ENCODE peak calls at places on chromosomes 6 and 20, in six cellular contexts. One of them, this sample, is unnamed.

GRCh38 chr6:164296411-164296810 is 881.9 kb downstream of the QKI start:
- DNase-seq in tibial nerve: no peak
- DNase-seq in GM12878: no peak
- DNase-seq in testis: no peak
- DNase-seq in IMR-90: no peak
- DNase-seq in HCT116: no peak
- DNase-seq in this sample: no peak

GRCh38 chr6:14744212-14744556 is 501.7 kb upstream of the JARID2 start:
- DNase-seq in tibial nerve: no peak
- DNase-seq in GM12878: no peak
- DNase-seq in testis: no peak
- DNase-seq in IMR-90: no peak
- DNase-seq in HCT116: no peak
- DNase-seq in this sample: no peak

GRCh38 chr6:25830461-25830860 is 1.4 kb downstream of the SLC17A1 start:
- DNase-seq in tibial nerve: no peak
- DNase-seq in GM12878: no peak
- DNase-seq in testis: no peak
- DNase-seq in IMR-90: no peak
- DNase-seq in HCT116: no peak
- DNase-seq in this sample: no peak

GRCh38 chr20:14716251-14716650 is 378.8 kb upstream of the FLRT3 start:
- DNase-seq in tibial nerve: no peak
- DNase-seq in GM12878: no peak
- DNase-seq in testis: no peak
- DNase-seq in IMR-90: no peak
- DNase-seq in HCT116: no peak
- DNase-seq in this sample: no peak

GRCh38 chr6:154302111-154302752 is 54.4 kb downstream of the IPCEF1 start:
- DNase-seq in tibial nerve: no peak
- DNase-seq in GM12878: peak; percentile 90
- DNase-seq in testis: no peak
- DNase-seq in IMR-90: peak; percentile 95
- DNase-seq in HCT116: no peak
- DNase-seq in this sample: no peak

GRCh38 chr20:58693226-58694006 is 816 bp downstream of the NPEPL1 start:
- DNase-seq in tibial nerve: no peak
- DNase-seq in GM12878: no peak
- DNase-seq in testis: peak; percentile 33
- DNase-seq in IMR-90: no peak
- DNase-seq in HCT116: no peak
- DNase-seq in this sample: peak; percentile 76

GRCh38 chr6:137989696-137990095 is 117.5 kb downstream of the PERP start:
- DNase-seq in tibial nerve: no peak
- DNase-seq in GM12878: no peak
- DNase-seq in testis: no peak
- DNase-seq in IMR-90: no peak
- DNase-seq in HCT116: no peak
- DNase-seq in this sample: no peak

GRCh38 chr20:20003088-20003954 is 13.8 kb upstream of the NAA20 start:
- DNase-seq in tibial nerve: no peak
- DNase-seq in GM12878: no peak
- DNase-seq in testis: peak; percentile 54
- DNase-seq in IMR-90: peak; percentile 40
- DNase-seq in HCT116: no peak
- DNase-seq in this sample: no peak

GRCh38 chr6:97401533-97401932 is 118.5 kb upstream of the MMS22L start:
- DNase-seq in tibial nerve: no peak
- DNase-seq in GM12878: no peak
- DNase-seq in testis: no peak
- DNase-seq in IMR-90: peak; percentile 8
- DNase-seq in HCT116: no peak
- DNase-seq in this sample: no peak

GRCh38 chr6:110620065-110620464 is 143.7 kb upstream of the SLC22A16 start:
- DNase-seq in tibial nerve: no peak
- DNase-seq in GM12878: no peak
- DNase-seq in testis: no peak
- DNase-seq in IMR-90: no peak
- DNase-seq in HCT116: no peak
- DNase-seq in this sample: no peak

GRCh38 chr6:92762414-92763374 is 656.7 kb downstream of the EPHA7 start:
- DNase-seq in tibial nerve: no peak
- DNase-seq in GM12878: no peak
- DNase-seq in testis: no peak
- DNase-seq in IMR-90: peak; percentile 16
- DNase-seq in HCT116: no peak
- DNase-seq in this sample: no peak

GRCh38 chr6:132333639-132334516 is 67.4 kb downstream of the MOXD1 start:
- DNase-seq in tibial nerve: no peak
- DNase-seq in GM12878: no peak
- DNase-seq in testis: no peak
- DNase-seq in IMR-90: peak; percentile 93
- DNase-seq in HCT116: peak; percentile 68
- DNase-seq in this sample: peak; percentile 40

GRCh38 chr6:161836643-161837448 is 563.0 kb upstream of the AGPAT4 start:
- DNase-seq in tibial nerve: no peak
- DNase-seq in GM12878: no peak
- DNase-seq in testis: peak; percentile 26
- DNase-seq in IMR-90: no peak
- DNase-seq in HCT116: peak; percentile 7
- DNase-seq in this sample: no peak

GRCh38 chr20:9269280-9269971 is 200.5 kb downstream of the PLCB4 start:
- DNase-seq in tibial nerve: no peak
- DNase-seq in GM12878: no peak
- DNase-seq in testis: no peak
- DNase-seq in IMR-90: peak; percentile 71
- DNase-seq in HCT116: no peak
- DNase-seq in this sample: no peak

GRCh38 chr6:92132446-92132845 is 1286.9 kb downstream of the EPHA7 start:
- DNase-seq in tibial nerve: no peak
- DNase-seq in GM12878: no peak
- DNase-seq in testis: no peak
- DNase-seq in IMR-90: no peak
- DNase-seq in HCT116: no peak
- DNase-seq in this sample: no peak

GRCh38 chr6:117521785-117522502 is 39.5 kb downstream of the DCBLD1 start:
- DNase-seq in tibial nerve: no peak
- DNase-seq in GM12878: no peak
- DNase-seq in testis: no peak
- DNase-seq in IMR-90: no peak
- DNase-seq in HCT116: no peak
- DNase-seq in this sample: no peak

GRCh38 chr20:49641683-49642649 is 71.7 kb downstream of the B4GALT5 start:
- DNase-seq in tibial nerve: no peak
- DNase-seq in GM12878: no peak
- DNase-seq in testis: peak; percentile 77
- DNase-seq in IMR-90: peak; percentile 39
- DNase-seq in HCT116: no peak
- DNase-seq in this sample: no peak

GRCh38 chr20:46242390-46242789 is 65.9 kb downstream of the CDH22 start:
- DNase-seq in tibial nerve: no peak
- DNase-seq in GM12878: no peak
- DNase-seq in testis: no peak
- DNase-seq in IMR-90: no peak
- DNase-seq in HCT116: no peak
- DNase-seq in this sample: no peak

GRCh38 chr6:76003686-76004085 is 68.8 kb downstream of the IMPG1 start:
- DNase-seq in tibial nerve: no peak
- DNase-seq in GM12878: no peak
- DNase-seq in testis: no peak
- DNase-seq in IMR-90: no peak
- DNase-seq in HCT116: no peak
- DNase-seq in this sample: no peak

GRCh38 chr20:25282034-25282781 is 34.3 kb downstream of the PYGB start:
- DNase-seq in tibial nerve: peak; percentile 6
- DNase-seq in GM12878: no peak
- DNase-seq in testis: no peak
- DNase-seq in IMR-90: no peak
- DNase-seq in HCT116: no peak
- DNase-seq in this sample: peak; percentile 17

GRCh38 chr20:63122626-63123025 is 93.3 kb downstream of the YTHDF1 start:
- DNase-seq in tibial nerve: no peak
- DNase-seq in GM12878: no peak
- DNase-seq in testis: no peak
- DNase-seq in IMR-90: no peak
- DNase-seq in HCT116: no peak
- DNase-seq in this sample: peak; percentile 1

DNA sequence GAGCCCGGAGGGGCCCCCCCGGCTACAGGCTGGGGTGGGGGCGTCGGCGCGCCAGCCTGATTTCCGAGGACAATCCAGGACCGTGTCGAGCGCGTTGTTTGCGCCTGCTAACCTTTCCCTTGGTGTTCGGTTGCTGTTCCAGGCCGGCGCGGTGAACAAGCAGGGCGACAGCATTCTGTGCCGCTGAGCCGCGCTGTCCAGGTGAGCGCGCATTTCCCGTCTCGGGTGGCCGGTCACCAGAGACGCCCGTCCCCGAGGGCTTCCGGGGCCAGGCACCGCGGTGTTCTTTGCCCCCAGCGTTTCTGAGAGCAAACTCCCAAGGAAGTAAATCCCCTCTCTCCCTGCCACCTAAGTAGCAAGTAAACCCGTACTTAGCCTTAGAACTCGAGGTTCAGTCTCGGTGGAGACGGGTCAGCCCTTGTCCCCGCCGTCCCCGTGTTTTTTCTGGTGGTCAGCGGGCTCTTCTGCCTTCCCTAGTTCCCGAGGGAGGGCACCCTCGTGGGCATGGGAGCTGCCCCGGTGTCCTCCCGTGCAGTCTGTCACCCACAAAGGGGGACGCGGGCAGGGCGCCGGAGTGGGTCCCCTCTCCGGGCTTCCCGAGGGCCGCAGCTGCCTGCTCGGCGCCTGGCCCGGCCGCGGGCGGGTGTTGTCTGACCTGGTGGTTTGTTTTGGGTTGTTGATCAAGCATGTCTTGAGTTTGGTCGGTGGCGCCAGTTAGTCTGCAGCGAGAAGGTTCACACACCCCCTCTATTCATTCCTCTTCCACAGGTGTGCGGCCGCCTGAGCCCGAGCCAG is 1.5 kb downstream of the ID4 start:
- DNase-seq in tibial nerve: no peak
- DNase-seq in GM12878: no peak
- DNase-seq in testis: peak; percentile 41
- DNase-seq in IMR-90: peak; percentile 11
- DNase-seq in HCT116: peak; percentile 33
- DNase-seq in this sample: peak; percentile 25
- TF ChIP-seq POLR2A in tibial nerve: no peak
- TF ChIP-seq POLR2A in GM12878: no peak
- TF ChIP-seq POLR2A in testis: no peak
- TF ChIP-seq POLR2A in IMR-90: peak; percentile 33
- TF ChIP-seq POLR2A in HCT116: no peak
- TF ChIP-seq POLR2A in this sample: no peak

GRCh38 chr20:1757072-1757471 is 99.5 kb upstream of the SIRPG start:
- DNase-seq in tibial nerve: no peak
- DNase-seq in GM12878: no peak
- DNase-seq in testis: no peak
- DNase-seq in IMR-90: no peak
- DNase-seq in HCT116: no peak
- DNase-seq in this sample: no peak
- H3K4me1 ChIP-seq in tibial nerve: no peaks in the 10 kb centered on the region
- H3K4me1 ChIP-seq in GM12878: no peaks in the 10 kb centered on the region
- H3K4me1 ChIP-seq in testis: no peaks in the 10 kb centered on the region
- H3K4me1 ChIP-seq in IMR-90: peaks cover 2% of the 10 kb centered on the region
- H3K4me1 ChIP-seq in HCT116: no peaks in the 10 kb centered on the region
- H3K4me1 ChIP-seq in this sample: no peaks in the 10 kb centered on the region

GRCh38 chr6:7108196-7108963 is 619 bp downstream of the RREB1 start:
- DNase-seq in tibial nerve: no peak
- DNase-seq in GM12878: no peak
- DNase-seq in testis: peak; percentile 67
- DNase-seq in IMR-90: peak; percentile 49
- DNase-seq in HCT116: no peak
- DNase-seq in this sample: peak; percentile 68

GRCh38 chr6:7111095-7111690 is 3.4 kb downstream of the RREB1 start:
- DNase-seq in tibial nerve: no peak
- DNase-seq in GM12878: no peak
- DNase-seq in testis: no peak
- DNase-seq in IMR-90: no peak
- DNase-seq in HCT116: no peak
- DNase-seq in this sample: no peak

GRCh38 chr6:7110092-7110792 is 2.5 kb downstream of the RREB1 start:
- DNase-seq in tibial nerve: no peak
- DNase-seq in GM12878: no peak
- DNase-seq in testis: no peak
- DNase-seq in IMR-90: no peak
- DNase-seq in HCT116: no peak
- DNase-seq in this sample: no peak

GRCh38 chr6:7107578-7108195 is at the start of gene RREB1:
- DNase-seq in tibial nerve: peak; percentile 50
- DNase-seq in GM12878: no peak
- DNase-seq in testis: peak; percentile 89
- DNase-seq in IMR-90: peak; percentile 54
- DNase-seq in HCT116: peak; percentile 15
- DNase-seq in this sample: peak; percentile 69

GRCh38 chr6:7108964-7109836 is 1.4 kb downstream of the RREB1 start:
- DNase-seq in tibial nerve: peak; percentile 49
- DNase-seq in GM12878: no peak
- DNase-seq in testis: peak; percentile 82
- DNase-seq in IMR-90: peak; percentile 82
- DNase-seq in HCT116: no peak
- DNase-seq in this sample: peak; percentile 75
- TF ChIP-seq POLR2A in tibial nerve: peak; percentile 43
- TF ChIP-seq POLR2A in GM12878: peak; percentile 16
- TF ChIP-seq POLR2A in testis: no peak
- TF ChIP-seq POLR2A in IMR-90: no peak
- TF ChIP-seq POLR2A in HCT116: no peak
- TF ChIP-seq POLR2A in this sample: no peak

DNA sequence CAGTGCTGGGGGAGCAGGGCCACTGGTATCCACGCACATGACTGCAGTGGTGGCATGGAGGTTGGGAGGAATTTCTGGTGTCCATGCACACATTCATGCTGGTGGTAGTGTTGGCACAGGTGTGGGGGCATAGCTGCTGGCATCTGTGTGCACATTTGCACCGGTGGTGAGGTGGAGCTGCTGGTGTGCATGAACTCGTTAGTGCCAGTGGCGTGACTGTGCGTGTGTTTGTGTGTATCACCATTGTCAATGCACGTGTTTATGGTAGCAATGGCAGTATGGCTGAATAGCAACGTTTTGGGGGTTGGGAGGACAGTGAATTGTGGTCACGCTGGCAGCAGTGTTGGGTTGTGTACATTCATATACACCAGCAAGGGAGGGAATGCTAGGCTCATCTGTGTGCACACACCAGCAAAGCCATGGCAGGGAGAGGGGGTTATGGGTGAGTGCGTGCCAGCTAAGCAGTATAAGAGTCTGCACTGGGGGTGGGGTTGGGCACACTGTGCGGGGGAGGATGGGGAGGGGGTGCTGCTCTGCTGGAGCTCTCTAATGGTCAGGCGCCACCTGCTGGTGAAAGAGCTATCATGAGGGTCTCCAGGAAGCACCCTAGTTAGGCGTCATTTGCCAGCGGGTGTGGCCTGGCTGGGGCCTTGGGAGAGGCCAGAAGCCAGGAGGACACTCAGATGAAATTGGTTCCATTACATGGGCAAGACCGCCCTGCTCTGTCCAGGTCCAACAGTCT is 626.1 kb upstream of the ID4 start:
- DNase-seq in tibial nerve: no peak
- DNase-seq in GM12878: no peak
- DNase-seq in testis: peak; percentile 46
- DNase-seq in IMR-90: no peak
- DNase-seq in HCT116: no peak
- DNase-seq in this sample: peak; percentile 45
- H3K4me1 ChIP-seq in tibial nerve: no peaks in the 10 kb centered on the region
- H3K4me1 ChIP-seq in GM12878: no peaks in the 10 kb centered on the region
- H3K4me1 ChIP-seq in testis: no peaks in the 10 kb centered on the region
- H3K4me1 ChIP-seq in IMR-90: no peaks in the 10 kb centered on the region
- H3K4me1 ChIP-seq in HCT116: peaks cover 3% of the 10 kb centered on the region
- H3K4me1 ChIP-seq in this sample: no peaks in the 10 kb centered on the region

This sample was measured in heart left ventricle.